ENCODE peak calls at places on chromosomes 1 and 21, in four cellular contexts. N, G, A and S are unnamed samples.

GRCh38 chr1:183244466-183244865 is 58.4 kb downstream of the LAMC2 start:
- DNase-seq in N (no peak), G (no peak), A (no peak), S (no peak)

GRCh38 chr1:43256675-43257570 is 12.9 kb upstream of the TMEM125 start:
- DNase-seq in N (no peak), G (no peak), A (no peak), S (no peak)

GRCh38 chr1:102799496-102799895 is 308.8 kb downstream of the COL11A1 start:
- DNase-seq in N (peak), G (no peak), A (no peak), S (no peak)

GRCh38 chr21:45511007-45511406 is 31.2 kb downstream of the SLC19A1 start:
- DNase-seq in N (no peak), G (no peak), A (no peak), S (no peak)

GRCh38 chr1:13781907-13782633 is 82.1 kb downstream of the PRDM2 start:
- DNase-seq in N (no peak), G (no peak), A (no peak), S (no peak)

GRCh38 chr1:107976431-107977215 is 11.6 kb upstream of the VAV3 start:
- DNase-seq in N (no peak), G (no peak), A (no peak), S (peak)

GRCh38 chr21:33334191-33334590 is 9.4 kb downstream of the IFNAR1 start:
- DNase-seq in N (no peak), G (no peak), A (no peak), S (no peak)

GRCh38 chr1:64469121-64469520 is 808 bp upstream of the CACHD1 start:
- DNase-seq in N (peak), G (no peak), A (no peak), S (no peak)

GRCh38 chr1:223844521-223844961 is 1.2 kb downstream of the TP53BP2 start:
- DNase-seq in N (no peak), G (no peak), A (no peak), S (no peak)

GRCh38 chr1:29981586-29982239 is 741.7 kb downstream of the MATN1 start:
- DNase-seq in N (no peak), G (no peak), A (no peak), S (no peak)

GRCh38 chr1:97668945-97669344 is 251.9 kb downstream of the DPYD start:
- DNase-seq in N (no peak), G (no peak), A (no peak), S (no peak)

GRCh38 chr1:43315963-43316737 is 15.4 kb downstream of the TIE1 start:
- DNase-seq in N (no peak), G (no peak), A (no peak), S (no peak)

GRCh38 chr1:55280731-55281130 is 65.6 kb upstream of the USP24 start:
- DNase-seq in N (no peak), G (no peak), A (no peak), S (no peak)

GRCh38 chr1:69120828-69121227 is 446.9 kb upstream of the LRRC7 start:
- DNase-seq in N (no peak), G (no peak), A (no peak), S (no peak)

GRCh38 chr1:231694081-231694443 is 67.5 kb downstream of the DISC1 start:
- DNase-seq in N (no peak), G (no peak), A (no peak), S (no peak)

GRCh38 chr1:4755301-4756183 is 101.1 kb downstream of the AJAP1 start:
- DNase-seq in N (no peak), G (peak), A (no peak), S (peak)

GRCh38 chr1:207014728-207015127 is 17.8 kb downstream of the C1orf116 start:
- DNase-seq in N (no peak), G (no peak), A (no peak), S (no peak)

GRCh38 chr1:157490337-157491165 is 61.8 kb downstream of the FCRL5 start:
- DNase-seq in N (peak), G (peak), A (peak), S (peak)

GRCh38 chr1:12618661-12619395 is 818 bp upstream of the DHRS3 start:
- DNase-seq in N (no peak), G (peak), A (peak), S (peak)

GRCh38 chr1:41417746-41418145 is 56.5 kb downstream of the FOXO6 start:
- DNase-seq in N (no peak), G (no peak), A (no peak), S (no peak)